ENCODE peak calls at places on chromosomes 6 and 20, in ten cellular contexts. R is neuronal stem cell; A is heart right ventricle; X is lower lobe of right lung; N is CD4-positive, CD25-positive, alpha-beta regulatory T cell; C is pancreas; Y is mammary epithelial cell; E is left lung; J is PC-9; O is ovary. S is an unnamed sample. For H3K36me3, the result is how much of the 10 kb centered on the place peaks cover.

GRCh38 chr20:19338960-19339359 is 126.5 kb downstream of the SLC24A3 start:
- DNase-seq in R (no peak), A (no peak), X (no peak), N (no peak), C (no peak), Y (no peak), E (no peak), J (no peak), O (no peak), S (no peak)

GRCh38 chr6:118869350-118869749 is 24.6 kb upstream of the ASF1A start:
- DNase-seq in R (no peak), A (no peak), X (no peak), N (no peak), C (no peak), Y (peak), E (no peak), J (peak), O (no peak), S (no peak)

GRCh38 chr6:66051812-66052211 is 344.8 kb upstream of the EYS start:
- DNase-seq in R (no peak), A (no peak), X (no peak), N (no peak), C (no peak), Y (no peak), E (no peak), J (no peak), O (no peak), S (no peak)

GRCh38 chr6:23828861-23829260 is 297.2 kb upstream of the NRSN1 start:
- DNase-seq in R (no peak), A (no peak), X (no peak), N (no peak), C (no peak), Y (no peak), E (no peak), J (no peak), O (no peak), S (no peak)

GRCh38 chr6:119076173-119076965 is 2.1 kb downstream of the FAM184A start:
- DNase-seq in R (no peak), A (no peak), X (no peak), N (no peak), C (no peak), Y (no peak), E (no peak), J (no peak), O (no peak), S (no peak)

GRCh38 chr6:19303381-19303780 is 533.8 kb upstream of the ID4 start:
- DNase-seq in R (no peak), A (no peak), X (no peak), N (no peak), C (no peak), Y (no peak), E (no peak), J (no peak), O (no peak), S (no peak)

GRCh38 chr6:79536615-79536968 is 638 bp downstream of the LCA5 start:
- DNase-seq in R (no peak), A (no peak), X (peak), N (no peak), C (no peak), Y (peak), E (no peak), J (no peak), O (peak), S (peak)

GRCh38 chr6:101730954-101731353 is 337.4 kb downstream of the GRIK2 start:
- DNase-seq in R (no peak), A (no peak), X (no peak), N (no peak), C (no peak), Y (no peak), E (no peak), J (no peak), O (no peak), S (no peak)

GRCh38 chr6:165439928-165440554 is 130.6 kb upstream of the C6orf118 start:
- DNase-seq in R (peak), A (no peak), X (no peak), N (no peak), C (no peak), Y (peak), E (no peak), J (peak), O (no peak), S (no peak)

GRCh38 chr6:32940656-32941411 is at the start of gene HLA-DMB:
- DNase-seq in R (peak), A (no peak), X (peak), N (peak), C (no peak), Y (peak), E (no peak), J (peak), O (no peak), S (peak)

GRCh38 chr20:47150403-47151152 is 205.9 kb downstream of the ZMYND8 start:
- DNase-seq in R (peak), A (peak), X (peak), N (no peak), C (no peak), Y (peak), E (no peak), J (peak), O (no peak), S (peak)

GRCh38 chr6:42326248-42326647 is 108.6 kb upstream of the MRPS10 start:
- DNase-seq in R (no peak), A (no peak), X (no peak), N (no peak), C (no peak), Y (peak), E (no peak), J (no peak), O (no peak), S (peak)

GRCh38 chr6:71886184-71887005 is at the start of gene RIMS1:
- DNase-seq in R (peak), A (peak), X (no peak), N (no peak), C (peak), Y (no peak), E (peak), J (no peak), O (no peak), S (peak)

GRCh38 chr6:105207524-105208269 is 27.9 kb upstream of the POPDC3 start:
- DNase-seq in R (no peak), A (no peak), X (no peak), N (no peak), C (no peak), Y (peak), E (no peak), J (peak), O (no peak), S (no peak)

GRCh38 chr20:54294094-54294493 is 86.2 kb downstream of the PFDN4 start:
- DNase-seq in R (no peak), A (no peak), X (no peak), N (no peak), C (no peak), Y (no peak), E (no peak), J (no peak), O (no peak), S (no peak)

GRCh38 chr6:158933075-158933474 is 66.9 kb downstream of the RSPH3 start:
- DNase-seq in R (no peak), A (no peak), X (no peak), N (no peak), C (no peak), Y (no peak), E (no peak), J (no peak), O (no peak), S (no peak)

GRCh38 chr6:119348308-119349040 is 1.1 kb downstream of the MAN1A1 start:
- DNase-seq in R (peak), A (peak), X (peak), N (peak), C (peak), Y (no peak), E (peak), J (no peak), O (peak), S (peak)

GRCh38 chr6:64012351-64013060 is 376.9 kb downstream of the PHF3 start:
- DNase-seq in R (peak), A (no peak), X (no peak), N (no peak), C (no peak), Y (peak), E (no peak), J (no peak), O (no peak), S (peak)

GRCh38 chr6:88750936-88751335 is 212.5 kb downstream of the RNGTT start:
- DNase-seq in R (no peak), A (no peak), X (no peak), N (no peak), C (no peak), Y (no peak), E (no peak), J (no peak), O (no peak), S (no peak)

GRCh38 chr20:9409981-9410380 is 104.4 kb upstream of the LAMP5 start:
- DNase-seq in R (no peak), A (no peak), X (no peak), N (no peak), C (no peak), Y (peak), E (no peak), J (no peak), O (no peak), S (no peak)

GRCh38 chr6:44186691-44187025 is 28.0 kb downstream of the CAPN11 start:
- DNase-seq in R (no peak), A (no peak), X (no peak), N (no peak), C (no peak), Y (no peak), E (no peak), J (no peak), O (no peak), S (no peak)

GRCh38 chr20:19070681-19071441 is 141.6 kb upstream of the SLC24A3 start:
- DNase-seq in R (no peak), A (no peak), X (no peak), N (no peak), C (no peak), Y (no peak), E (no peak), J (no peak), O (no peak), S (no peak)

GRCh38 chr6:5490495-5491069 is 229.3 kb downstream of the FARS2 start:
- DNase-seq in R (no peak), A (no peak), X (no peak), N (no peak), C (no peak), Y (no peak), E (no peak), J (no peak), O (no peak), S (no peak)

GRCh38 chr6:165220030-165220429 is 89.4 kb downstream of the C6orf118 start:
- DNase-seq in R (no peak), A (no peak), X (no peak), N (no peak), C (no peak), Y (no peak), E (no peak), J (no peak), O (no peak), S (no peak)

GRCh38 chr6:43627008-43627825 is 1.8 kb downstream of the GTPBP2 start:
- DNase-seq in R (no peak), A (no peak), X (peak), N (no peak), C (no peak), Y (peak), E (peak), J (peak), O (peak), S (no peak)

GRCh38 chr6:41040101-41040910 is 1.3 kb upstream of the UNC5CL start:
- DNase-seq in R (no peak), A (no peak), X (no peak), N (no peak), C (no peak), Y (peak), E (no peak), J (peak), O (no peak), S (peak)

GRCh38 chr6:161066511-161066910 is 74.9 kb downstream of the MAP3K4 start:
- DNase-seq in R (no peak), A (no peak), X (no peak), N (no peak), C (no peak), Y (no peak), E (no peak), J (no peak), O (no peak), S (no peak)

GRCh38 chr6:169445661-169446581 is 192.3 kb upstream of the THBS2 start:
- DNase-seq in R (no peak), A (no peak), X (peak), N (no peak), C (no peak), Y (no peak), E (no peak), J (no peak), O (no peak), S (no peak)

GRCh38 chr20:11692567-11692966 is 225.1 kb upstream of the BTBD3 start:
- DNase-seq in R (no peak), A (no peak), X (no peak), N (no peak), C (no peak), Y (no peak), E (no peak), J (no peak), O (no peak), S (no peak)
- H3K36me3 ChIP-seq in R (under half), A (under half), X (under half), N (under half), C (under half), Y (under half), E (under half), J (under half), O (under half), S (under half)

DNA sequence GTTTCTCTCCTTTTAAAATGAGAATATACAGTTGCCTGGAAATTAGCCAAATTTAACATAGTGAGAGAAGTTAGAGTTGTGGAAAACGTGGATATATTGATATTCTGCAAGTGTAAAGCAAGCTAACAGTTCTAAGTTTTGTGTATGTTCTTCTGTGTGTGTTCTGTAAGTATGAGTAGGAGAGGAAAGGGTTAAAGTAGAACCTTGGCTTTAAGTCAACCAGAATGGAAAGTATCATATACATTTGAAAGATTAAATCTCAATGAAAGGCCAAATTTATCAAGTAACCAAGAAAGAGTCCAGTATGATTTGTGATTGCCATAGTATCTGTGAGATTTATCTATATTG is 30.0 kb upstream of the BAG2 start:
- DNase-seq in R (no peak), A (no peak), X (no peak), N (no peak), C (no peak), Y (no peak), E (no peak), J (no peak), O (no peak), S (no peak)
- H3K36me3 ChIP-seq in R (half or more), A (under half), X (under half), N (under half), C (under half), Y (under half), E (under half), J (under half), O (under half), S (under half)

GRCh38 chr20:48630342-48631075 is 197.3 kb downstream of the PREX1 start:
- DNase-seq in R (no peak), A (no peak), X (peak), N (no peak), C (no peak), Y (no peak), E (peak), J (no peak), O (no peak), S (no peak)
- H3K36me3 ChIP-seq in R (half or more), A (under half), X (half or more), N (half or more), C (under half), Y (under half), E (under half), J (under half), O (under half), S (under half)

DNA sequence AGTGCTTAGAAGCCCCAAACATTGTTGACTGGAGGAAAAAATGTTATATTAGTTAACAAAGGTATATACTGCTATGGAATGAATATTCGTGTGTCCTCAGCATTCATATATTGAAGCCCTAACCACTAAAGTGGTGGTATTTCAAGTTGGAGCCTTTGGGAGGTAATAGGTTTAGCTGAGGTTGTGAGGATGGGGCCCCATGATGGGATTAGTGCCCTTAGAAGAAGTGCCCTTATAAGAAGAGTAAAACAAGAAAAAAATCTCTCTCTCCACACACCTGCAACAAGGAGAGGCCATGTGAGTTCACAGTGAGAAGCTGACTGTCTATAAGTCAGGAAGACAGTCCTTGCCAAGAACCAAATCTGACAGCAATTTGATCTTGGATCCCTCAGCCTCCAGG is 761.7 kb upstream of the FLRT3 start:
- DNase-seq in R (no peak), A (no peak), X (no peak), N (no peak), C (no peak), Y (no peak), E (no peak), J (no peak), O (no peak), S (no peak)
- H3K36me3 ChIP-seq in R (under half), A (under half), X (under half), N (under half), C (under half), Y (under half), E (under half), J (under half), O (under half), S (under half)

S was measured in Caco-2.